ENCODE peak calls at places on chromosome 16, in ten cellular contexts. F is sigmoid colon; P is T-helper 2 cell; A is NCI-H774; G is HuH-7; C is myocyte; M is substantia nigra; O is EH; S is activated T-helper 1 cell treated with anti-CD3 and anti-CD28 coated beads, Interleukin-12 subunit alpha, Interleukin-12 subunit beta, Interleukin-2, Interleukin-4 antibody, amounts not matched to agents 30 ng/mL and 10 ng/mL and 1 ng/mL, durations not matched to agents 14 hours and 24 hours and 36 hours; E is A172. V is an unnamed sample.

GRCh38 chr16:12210258-12210880 is 233.8 kb downstream of the SNX29 start:
- DNase-seq in F (no peak), P (no peak), A (no peak), G (no peak), C (no peak), M (no peak), O (no peak), S (no peak), E (no peak), V (no peak)

GRCh38 chr16:84582958-84583516 is 34.8 kb downstream of the COTL1 start:
- DNase-seq in F (no peak), P (no peak), A (no peak), G (no peak), C (peak; percentile 84), M (no peak), O (peak; percentile 84), S (no peak), E (peak; percentile 47), V (no peak)

GRCh38 chr16:24255446-24256352 is at the start of gene CACNG3:
- DNase-seq in F (no peak), P (peak; percentile 39), A (no peak), G (peak; percentile 41), C (peak; percentile 3), M (peak; percentile 39), O (peak; percentile 9), S (peak; percentile 45), E (no peak), V (peak; percentile 5)

GRCh38 chr16:87854053-87854906 is 15.0 kb downstream of the SLC7A5 start:
- DNase-seq in F (no peak), P (peak; percentile 27), A (no peak), G (no peak), C (peak; percentile 62), M (no peak), O (no peak), S (no peak), E (peak; percentile 87), V (no peak)

GRCh38 chr16:67881557-67882220 is 3.0 kb upstream of the NRN1L start:
- DNase-seq in F (no peak), P (no peak), A (no peak), G (no peak), C (peak; percentile 88), M (peak; percentile 50), O (no peak), S (no peak), E (no peak), V (no peak)

GRCh38 chr16:30144917-30145316 is 21.9 kb upstream of the MAPK3 start:
- DNase-seq in F (no peak), P (no peak), A (no peak), G (no peak), C (no peak), M (no peak), O (no peak), S (no peak), E (no peak), V (no peak)

GRCh38 chr16:14378131-14378551 is 251.9 kb downstream of the PARN start:
- DNase-seq in F (no peak), P (no peak), A (no peak), G (no peak), C (peak; percentile 58), M (no peak), O (peak; percentile 95), S (no peak), E (no peak), V (no peak)

GRCh38 chr16:8493885-8494487 is 96.3 kb downstream of the TMEM114 start:
- DNase-seq in F (no peak), P (no peak), A (peak; percentile 23), G (no peak), C (no peak), M (no peak), O (no peak), S (no peak), E (no peak), V (no peak)

GRCh38 chr16:24851700-24852099 is 5.9 kb downstream of the SLC5A11 start:
- DNase-seq in F (no peak), P (no peak), A (no peak), G (no peak), C (no peak), M (no peak), O (peak; percentile 65), S (no peak), E (peak; percentile 11), V (no peak)

GRCh38 chr16:54533856-54534490 is 247.4 kb upstream of the IRX3 start:
- DNase-seq in F (no peak), P (no peak), A (no peak), G (no peak), C (peak; percentile 80), M (no peak), O (no peak), S (no peak), E (no peak), V (no peak)

GRCh38 chr16:10266809-10267208 is 84.6 kb upstream of the GRIN2A start:
- DNase-seq in F (no peak), P (no peak), A (no peak), G (no peak), C (no peak), M (no peak), O (no peak), S (no peak), E (no peak), V (no peak)

GRCh38 chr16:69513180-69513966 is 52.4 kb upstream of the NFAT5 start:
- DNase-seq in F (no peak), P (no peak), A (no peak), G (no peak), C (peak; percentile 45), M (no peak), O (peak; percentile 97), S (no peak), E (peak; percentile 97), V (no peak)

GRCh38 chr16:14485811-14486519 is 144.1 kb downstream of the PARN start:
- DNase-seq in F (no peak), P (no peak), A (no peak), G (no peak), C (no peak), M (no peak), O (no peak), S (no peak), E (no peak), V (no peak)

GRCh38 chr16:85569615-85570212 is 43.4 kb upstream of the GSE1 start:
- DNase-seq in F (no peak), P (no peak), A (no peak), G (no peak), C (no peak), M (no peak), O (peak; percentile 91), S (no peak), E (no peak), V (no peak)

GRCh38 chr16:55443855-55444254 is 35.1 kb upstream of the MMP2 start:
- DNase-seq in F (no peak), P (no peak), A (no peak), G (no peak), C (no peak), M (no peak), O (no peak), S (no peak), E (no peak), V (no peak)

GRCh38 chr16:29899516-29900101 is at the start of gene SEZ6L2:
- DNase-seq in F (no peak), P (no peak), A (peak; percentile 90), G (peak; percentile 97), C (peak; percentile 74), M (peak; percentile 67), O (peak; percentile 96), S (peak; percentile 71), E (peak; percentile 94), V (no peak)

GRCh38 chr16:14240216-14240843 is 169.2 kb downstream of the MRTFB start:
- DNase-seq in F (no peak), P (no peak), A (no peak), G (peak; percentile 8), C (peak; percentile 66), M (no peak), O (peak; percentile 43), S (no peak), E (no peak), V (no peak)

GRCh38 chr16:27748868-27749546 is 199.1 kb downstream of the KATNIP start:
- DNase-seq in F (no peak), P (no peak), A (peak; percentile 5), G (peak; percentile 44), C (peak; percentile 77), M (peak; percentile 15), O (peak; percentile 93), S (no peak), E (peak; percentile 94), V (no peak)

GRCh38 chr16:4316732-4317461 is 1.0 kb downstream of the GLIS2 start:
- DNase-seq in F (peak; percentile 81), P (no peak), A (peak; percentile 60), G (no peak), C (peak; percentile 80), M (peak; percentile 68), O (peak; percentile 61), S (no peak), E (peak; percentile 87), V (no peak)

GRCh38 chr16:88315543-88316105 is 67.1 kb upstream of the ZNF469 start:
- DNase-seq in F (no peak), P (no peak), A (no peak), G (no peak), C (peak; percentile 73), M (no peak), O (peak; percentile 82), S (no peak), E (peak; percentile 86), V (no peak)

GRCh38 chr16:6020162-6020980 is 922.8 kb upstream of the EEF2KMT start:
- DNase-seq in F (no peak), P (no peak), A (no peak), G (no peak), C (no peak), M (no peak), O (no peak), S (no peak), E (no peak), V (no peak)

GRCh38 chr16:3838600-3839401 is 41.7 kb downstream of the CREBBP start:
- DNase-seq in F (no peak), P (no peak), A (no peak), G (no peak), C (no peak), M (no peak), O (peak; percentile 44), S (no peak), E (no peak), V (no peak)

GRCh38 chr16:83830769-83831450 is 23.1 kb downstream of the HSBP1 start:
- DNase-seq in F (no peak), P (no peak), A (no peak), G (no peak), C (no peak), M (no peak), O (peak; percentile 47), S (no peak), E (no peak), V (no peak)

GRCh38 chr16:87152221-87152755 is 164.9 kb downstream of the C16orf95 start:
- DNase-seq in F (no peak), P (no peak), A (no peak), G (no peak), C (no peak), M (no peak), O (no peak), S (no peak), E (no peak), V (no peak)

GRCh38 chr16:30473231-30474061 is 904 bp downstream of the ITGAL start:
- DNase-seq in F (no peak), P (peak; percentile 36), A (no peak), G (no peak), C (no peak), M (no peak), O (no peak), S (peak; percentile 27), E (no peak), V (no peak)

GRCh38 chr16:25106567-25107465 is 4.7 kb upstream of the LCMT1 start:
- DNase-seq in F (peak; percentile 98), P (peak; percentile 64), A (peak; percentile 91), G (peak; percentile 93), C (peak; percentile 90), M (peak; percentile 94), O (peak; percentile 86), S (peak; percentile 78), E (no peak), V (peak; percentile 20)

GRCh38 chr16:3187798-3188674 is at the start of gene OR1F1:
- DNase-seq in F (no peak), P (peak; percentile 42), A (peak; percentile 52), G (peak; percentile 55), C (peak; percentile 45), M (no peak), O (peak; percentile 63), S (peak; percentile 58), E (peak; percentile 94), V (no peak)

GRCh38 chr16:67252806-67253497 is 4.2 kb downstream of the SLC9A5 start:
- DNase-seq in F (peak; percentile 44), P (no peak), A (no peak), G (no peak), C (peak; percentile 86), M (peak; percentile 23), O (no peak), S (no peak), E (no peak), V (no peak)

V was measured in activated naive CD4-positive, alpha-beta T cell.